ENCODE peak calls at places on chromosomes 7 and 10, in eight cellular contexts. J is CD8-positive, alpha-beta T cell; L is CD8-positive, alpha-beta memory T cell; W is left ventricle myocardium inferior; P is neural progenitor cell; I is endodermal cell; E is pancreas; Q is heart left ventricle. N is an unnamed sample. For H3K27me3 and H3K4me1, the result is how much of the 10 kb centered on the place peaks cover.

GRCh38 chr10:12919574-12919973 is 81.9 kb downstream of the CCDC3 start:
- DNase-seq in J (no peak), L (no peak), W (no peak), P (no peak), I (no peak), E (no peak), Q (no peak), N (no peak)

GRCh38 chr7:74069086-74069541 is 14.5 kb upstream of the LIMK1 start:
- DNase-seq in J (no peak), L (no peak), W (no peak), P (no peak), I (no peak), E (no peak), Q (peak), N (no peak)

GRCh38 chr10:37495415-37495814 is 362.0 kb downstream of the ZNF248 start:
- DNase-seq in J (no peak), L (no peak), W (no peak), P (peak), I (no peak), E (no peak), Q (no peak), N (peak)

GRCh38 chr10:62582098-62582705 is 208.0 kb downstream of the ZNF365 start:
- DNase-seq in J (no peak), L (no peak), W (no peak), P (no peak), I (no peak), E (no peak), Q (no peak), N (no peak)

GRCh38 chr10:79024716-79025112 is 44.1 kb upstream of the ZMIZ1 start:
- DNase-seq in J (no peak), L (no peak), W (no peak), P (no peak), I (peak), E (no peak), Q (peak), N (no peak)

GRCh38 chr10:118754132-118754555 is 626 bp downstream of the CACUL1 start:
- DNase-seq in J (peak), L (peak), W (peak), P (peak), I (peak), E (peak), Q (peak), N (peak)

GRCh38 chr10:133378251-133379096 is 588 bp upstream of the PAOX start:
- DNase-seq in J (no peak), L (peak), W (peak), P (peak), I (peak), E (peak), Q (peak), N (peak)

GRCh38 chr7:116653204-116653603 is 18.8 kb upstream of the MET start:
- DNase-seq in J (no peak), L (no peak), W (no peak), P (no peak), I (no peak), E (no peak), Q (no peak), N (no peak)

GRCh38 chr7:151382079-151382885 is 27.6 kb downstream of the WDR86 start:
- DNase-seq in J (peak), L (peak), W (peak), P (no peak), I (peak), E (no peak), Q (peak), N (no peak)

GRCh38 chr10:11003739-11004515 is 13.7 kb upstream of the CELF2 start:
- DNase-seq in J (no peak), L (no peak), W (no peak), P (no peak), I (no peak), E (no peak), Q (no peak), N (no peak)

GRCh38 chr7:131241381-131241780 is 86.3 kb upstream of the MKLN1 start:
- DNase-seq in J (no peak), L (no peak), W (no peak), P (no peak), I (no peak), E (no peak), Q (no peak), N (no peak)
- H3K27me3 ChIP-seq in J (under half), L (under half), W (under half), P (under half), I (under half), E (under half), Q (under half), N (under half)

DNA sequence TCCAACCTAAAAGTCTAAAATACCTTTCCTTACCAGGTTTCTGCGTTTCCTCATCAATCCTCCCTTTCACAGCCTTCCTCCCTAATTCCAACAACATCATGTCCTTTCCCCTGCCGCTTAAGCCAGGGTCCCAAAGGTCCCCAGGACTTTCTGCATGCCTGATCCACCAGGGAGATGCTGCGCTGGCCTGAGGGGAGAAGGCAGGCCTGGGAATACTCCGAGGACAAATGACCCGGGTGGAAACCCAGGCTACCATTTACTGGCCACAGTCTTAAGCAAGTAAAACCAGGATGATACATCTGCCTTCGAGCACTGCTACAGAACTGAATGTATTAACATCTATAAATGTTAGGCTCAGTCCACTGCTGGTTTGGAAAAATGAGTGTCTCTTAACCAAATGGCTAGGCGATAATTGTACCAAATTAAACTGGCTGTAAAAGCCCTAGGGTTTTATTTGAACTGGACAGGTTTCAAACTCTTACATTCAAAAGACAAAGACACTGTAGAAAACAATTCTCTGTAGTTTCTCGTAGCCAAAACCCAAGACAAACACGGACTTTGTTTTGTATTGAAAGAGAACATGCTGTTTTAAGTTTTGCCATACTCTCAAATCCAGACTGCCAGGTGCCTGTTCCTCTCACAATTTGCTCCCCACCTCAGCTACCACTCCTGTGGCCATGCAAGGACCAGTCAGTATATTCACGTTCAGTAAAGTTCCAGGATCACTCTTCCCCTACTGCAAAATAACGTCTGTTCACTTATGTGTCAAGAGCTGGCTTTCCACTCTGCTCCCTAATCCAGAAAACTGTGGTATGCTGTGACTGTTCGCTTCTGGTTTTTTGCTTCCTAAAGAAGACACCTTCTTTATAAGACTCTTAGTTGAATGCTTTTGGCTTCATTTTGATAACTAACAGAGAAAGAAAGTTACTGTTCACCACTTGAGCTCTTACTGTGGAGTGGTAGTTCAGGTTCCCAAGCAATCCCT is 145.7 kb downstream of the RNF216 start:
- DNase-seq in J (no peak), L (no peak), W (no peak), P (no peak), I (no peak), E (no peak), Q (peak), N (no peak)
- H3K4me1 ChIP-seq in J (under half), L (under half), W (half or more), P (half or more), I (under half), E (under half), Q (under half), N (under half)

DNA sequence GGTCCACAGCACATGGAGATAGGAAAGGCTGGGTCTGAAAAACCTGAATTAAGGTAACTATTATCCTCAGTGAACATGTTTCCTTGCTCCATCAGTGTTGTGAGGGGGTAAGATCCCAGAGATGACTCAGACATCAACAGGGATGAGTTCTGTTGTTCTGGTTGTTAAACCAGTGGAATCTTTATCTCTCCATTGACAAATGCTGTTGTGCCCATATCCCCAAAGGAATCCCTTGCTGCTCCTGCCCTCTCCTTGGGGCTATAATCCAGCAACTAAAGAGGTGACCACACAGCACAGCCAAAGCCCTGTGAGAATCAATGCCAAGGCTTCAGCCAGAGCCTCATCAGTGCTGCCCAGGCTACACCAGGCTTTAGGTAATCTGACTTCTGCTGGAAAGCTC is 113.4 kb downstream of the JAZF1 start:
- DNase-seq in J (no peak), L (no peak), W (no peak), P (no peak), I (no peak), E (no peak), Q (no peak), N (no peak)
- H3K27me3 ChIP-seq in J (under half), L (under half), W (under half), P (under half), I (under half), E (under half), Q (under half), N (under half)

GRCh38 chr7:47578581-47579270 is 3.2 kb downstream of the TNS3 start:
- DNase-seq in J (no peak), L (no peak), W (no peak), P (no peak), I (no peak), E (no peak), Q (no peak), N (no peak)
- H3K4me1 ChIP-seq in J (under half), L (under half), W (half or more), P (under half), I (under half), E (half or more), Q (under half), N (under half)

DNA sequence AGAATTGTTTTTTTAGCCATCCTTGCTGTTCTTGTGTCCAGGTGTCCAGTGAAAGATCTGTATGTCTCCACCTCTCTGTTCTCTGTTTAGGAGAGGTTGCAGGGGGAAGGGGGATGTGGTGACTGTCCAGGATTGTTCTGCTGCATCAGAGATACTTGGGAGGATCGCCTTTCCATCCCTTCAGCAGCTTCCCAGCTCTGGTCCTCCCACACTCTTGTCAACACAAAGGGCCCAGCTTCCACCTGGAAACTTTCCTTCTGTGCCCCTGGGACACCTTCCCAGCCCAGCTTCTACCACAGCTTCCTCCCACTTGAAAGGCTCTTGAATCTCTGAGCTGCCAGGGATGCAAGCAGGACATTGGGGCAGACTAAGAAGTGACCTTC is 82.0 kb upstream of the SLF2 start:
- DNase-seq in J (no peak), L (no peak), W (no peak), P (no peak), I (no peak), E (no peak), Q (no peak), N (no peak)
- H3K27me3 ChIP-seq in J (half or more), L (half or more), W (half or more), P (half or more), I (half or more), E (under half), Q (half or more), N (under half)

GRCh38 chr7:44183386-44183785 is 5.9 kb downstream of the GCK start:
- DNase-seq in J (no peak), L (no peak), W (no peak), P (no peak), I (peak), E (no peak), Q (no peak), N (no peak)
- H3K4me1 ChIP-seq in J (under half), L (under half), W (under half), P (under half), I (under half), E (under half), Q (under half), N (under half)

GRCh38 chr10:49615213-49615612 is 1.4 kb downstream of the CHAT start:
- DNase-seq in J (no peak), L (no peak), W (no peak), P (no peak), I (peak), E (no peak), Q (no peak), N (no peak)
- H3K27me3 ChIP-seq in J (under half), L (under half), W (half or more), P (half or more), I (half or more), E (under half), Q (half or more), N (under half)